ENCODE peak calls at places on chromosomes 16 and 17, in four cellular contexts. B is effector CD4-positive, alpha-beta T cell; A is occipital lobe; R is body of pancreas. E is an unnamed sample.

GRCh38 chr16:57802635-57803412 is 533 bp upstream of the KIFC3 start:
- DNase-seq in R (no peak), B (no peak), A (peak), E (no peak)

GRCh38 chr17:47423406-47424295 is 99.9 kb downstream of the EFCAB13 start:
- DNase-seq in A (no peak), B (no peak), R (peak), E (peak)

GRCh38 chr16:30122621-30123160 is 329 bp downstream of the MAPK3 start:
- DNase-seq in A (no peak), R (peak), B (no peak), E (peak)

GRCh38 chr17:28335959-28336871 is 654 bp downstream of the TNFAIP1 start:
- DNase-seq in A (no peak), R (peak), B (no peak), E (peak)

GRCh38 chr16:74691093-74691855 is 9.4 kb downstream of the MLKL start:
- DNase-seq in B (no peak), A (no peak), R (no peak), E (no peak)

GRCh38 chr16:84986102-84986501 is 25.2 kb downstream of the ZDHHC7 start:
- DNase-seq in R (no peak), A (no peak), B (no peak), E (no peak)

GRCh38 chr16:11251525-11252481 is 4.2 kb downstream of the SOCS1 start:
- DNase-seq in A (no peak), B (peak), R (peak), E (peak)

GRCh38 chr17:10920511-10920910 is 82.6 kb upstream of the PIRT start:
- DNase-seq in B (no peak), R (no peak), A (no peak), E (no peak)

GRCh38 chr16:86748643-86749042 is 170.3 kb downstream of the FOXL1 start:
- DNase-seq in B (no peak), A (no peak), R (no peak), E (no peak)

GRCh38 chr17:17606416-17607000 is 15.0 kb upstream of the PEMT start:
- DNase-seq in B (no peak), R (no peak), A (no peak), E (peak)

E was measured in M059J.